ENCODE peak calls at places on chromosomes 7 and 10, in five cellular contexts. A is NCI-H748 treated with DMSO at 0.1 percent for 48 hours, N is adrenal gland, Y is neural crest cell, C is IMR-90. K is an unnamed sample.

GRCh38 chr10:110512461-110513187 is 14.9 kb downstream of the DUSP5 start:
- DNase-seq in A (no peak), Y (no peak), N (peak), C (peak), K (no peak)

GRCh38 chr7:124550036-124550435 is 215.6 kb downstream of the GPR37 start:
- DNase-seq in Y (no peak), C (peak), N (no peak), A (no peak), K (no peak)

GRCh38 chr10:132632851-132633684 is 95.5 kb downstream of the INPP5A start:
- DNase-seq in C (peak), N (no peak), A (no peak), Y (no peak), K (no peak)

GRCh38 chr7:39540320-39540719 is 25.9 kb upstream of the YAE1 start:
- DNase-seq in A (peak), N (no peak), Y (no peak), C (no peak), K (no peak)

GRCh38 chr7:106598663-106599342 is 62.2 kb downstream of the CCDC71L start:
- DNase-seq in A (peak), C (peak), N (peak), Y (peak), K (peak)

GRCh38 chr7:151175793-151176311 is 8.4 kb upstream of the GBX1 start:
- DNase-seq in C (no peak), Y (no peak), A (no peak), N (no peak), K (no peak)

GRCh38 chr10:86355571-86356038 is 11.0 kb downstream of the GRID1 start:
- DNase-seq in N (peak), C (no peak), A (no peak), Y (no peak), K (no peak)

GRCh38 chr7:151850484-151851159 is 26.3 kb downstream of the PRKAG2 start:
- DNase-seq in C (no peak), Y (no peak), A (no peak), N (no peak), K (no peak)

GRCh38 chr10:88848499-88848898 is 3.1 kb downstream of the ANKRD22 start:
- DNase-seq in A (no peak), N (no peak), C (peak), Y (no peak), K (no peak)

GRCh38 chr10:797179-797578 is 107.7 kb upstream of the DIP2C start:
- DNase-seq in C (no peak), N (no peak), A (no peak), Y (no peak), K (no peak)

GRCh38 chr7:696426-697258 is 29.9 kb upstream of the DNAAF5 start:
- DNase-seq in Y (no peak), A (no peak), N (no peak), C (no peak), K (no peak)

GRCh38 chr10:79933961-79934360 is 14.9 kb downstream of the SFTPD start:
- DNase-seq in C (no peak), Y (no peak), N (no peak), A (no peak), K (no peak)

GRCh38 chr10:132630666-132631347 is 93.2 kb downstream of the INPP5A start:
- DNase-seq in N (peak), A (no peak), Y (no peak), C (no peak), K (no peak)

GRCh38 chr10:124079864-124080263 is 13.5 kb downstream of the CHST15 start:
- DNase-seq in N (no peak), C (no peak), Y (no peak), A (no peak), K (no peak)

GRCh38 chr10:97468162-97468561 is 22.2 kb downstream of the ZDHHC16 start:
- DNase-seq in N (peak), A (no peak), C (no peak), Y (no peak), K (no peak)

GRCh38 chr7:130278892-130279690 is 12.4 kb downstream of the CPA2 start:
- DNase-seq in Y (no peak), C (peak), N (no peak), A (no peak), K (no peak)

GRCh38 chr7:69781412-69781846 is 183.2 kb downstream of the AUTS2 start:
- DNase-seq in C (no peak), Y (no peak), N (peak), A (no peak), K (no peak)

GRCh38 chr10:48705407-48705938 is 20.8 kb downstream of the WDFY4 start:
- DNase-seq in Y (no peak), C (no peak), N (no peak), A (peak), K (no peak)

GRCh38 chr10:30834636-30835035 is 197.0 kb downstream of the ZNF438 start:
- DNase-seq in Y (no peak), N (no peak), A (no peak), C (no peak), K (no peak)

GRCh38 chr10:124791378-124792348 is at the start of gene EEF1AKMT2:
- DNase-seq in Y (peak), C (peak), N (peak), A (peak), K (peak)

GRCh38 chr10:131250454-131251145 is 60.9 kb downstream of the TCERG1L start:
- DNase-seq in C (no peak), A (no peak), Y (no peak), N (no peak), K (no peak)

GRCh38 chr10:112367516-112367915 is 6.4 kb upstream of the ACSL5 start:
- DNase-seq in N (no peak), A (no peak), Y (no peak), C (no peak), K (no peak)

GRCh38 chr10:100637785-100638184 is 102.0 kb downstream of the HIF1AN start:
- DNase-seq in Y (peak), A (no peak), C (no peak), N (no peak), K (peak)

GRCh38 chr10:18271481-18271880 is 131.3 kb downstream of the CACNB2 start:
- DNase-seq in A (no peak), Y (no peak), N (no peak), C (no peak), K (no peak)

GRCh38 chr10:35884657-35885071 is 242.6 kb upstream of the FZD8 start:
- DNase-seq in C (no peak), A (peak), N (no peak), Y (no peak), K (no peak)

GRCh38 chr10:73901261-73901660 is 9.7 kb upstream of the PLAU start:
- DNase-seq in C (no peak), N (no peak), Y (no peak), A (no peak), K (no peak)

GRCh38 chr7:91263359-91264082 is 712 bp upstream of the FZD1 start:
- DNase-seq in N (no peak), C (no peak), A (peak), Y (peak), K (peak)

GRCh38 chr7:112205348-112206237 is 606 bp downstream of the DOCK4 start:
- DNase-seq in A (peak), Y (peak), N (peak), C (peak), K (peak)

GRCh38 chr10:110076559-110077318 is 69.0 kb downstream of the ADD3 start:
- DNase-seq in N (peak), C (peak), Y (no peak), A (no peak), K (no peak)

GRCh38 chr7:112481833-112482669 is 1.3 kb downstream of the LSMEM1 start:
- DNase-seq in A (no peak), C (peak), Y (no peak), N (peak), K (no peak)

GRCh38 chr7:74372511-74373111 is 81.1 kb upstream of the GTF2IRD1 start:
- DNase-seq in C (no peak), N (peak), Y (no peak), A (no peak), K (no peak)

GRCh38 chr10:125003901-125004467 is 62.1 kb downstream of the ZRANB1 start:
- DNase-seq in A (no peak), Y (no peak), N (peak), C (no peak), K (no peak)

GRCh38 chr7:114310344-114311118 is 104.1 kb upstream of the FOXP2 start:
- DNase-seq in A (no peak), C (no peak), Y (no peak), N (no peak), K (no peak)

K was measured in progenitor cell of endocrine pancreas.